ENCODE peak calls at places on chromosomes 13 and 19, in five cellular contexts. N is SK-N-SH, C is GM12892, K is H1, Y is K562. Z is an unnamed sample.

GRCh38 chr13:33318744-33319143 is 33.2 kb upstream of the STARD13 start:
- DNase-seq in K (no peak), N (no peak), C (no peak), Y (no peak), Z (no peak)

GRCh38 chr19:13726323-13726722 is 38.0 kb upstream of the MRI1 start:
- DNase-seq in C (no peak), K (no peak), N (no peak), Y (no peak), Z (no peak)

GRCh38 chr19:34428549-34429285 is 536 bp downstream of the UBA2 start:
- DNase-seq in N (peak; percentile 47), K (peak; percentile 52), C (peak; percentile 45), Y (peak; percentile 88), Z (peak; percentile 13)

GRCh38 chr19:6891761-6892385 is 4.5 kb downstream of the ADGRE1 start:
- DNase-seq in N (no peak), C (peak; percentile 19), Y (no peak), K (no peak), Z (no peak)

GRCh38 chr13:30158774-30159445 is 148.4 kb downstream of the KATNAL1 start:
- DNase-seq in C (no peak), Y (no peak), K (no peak), N (no peak), Z (no peak)

GRCh38 chr13:23847545-23847944 is 41.7 kb downstream of the MIPEP start:
- DNase-seq in K (no peak), N (no peak), Y (no peak), C (no peak), Z (no peak)

GRCh38 chr13:38819596-38819995 is 132.7 kb downstream of the FREM2 start:
- DNase-seq in Y (no peak), K (no peak), C (no peak), N (no peak), Z (no peak)

GRCh38 chr19:16420781-16421386 is 50.9 kb downstream of the EPS15L1 start:
- DNase-seq in C (no peak), K (no peak), Y (no peak), N (peak; percentile 72), Z (no peak)

GRCh38 chr19:1622007-1622406 is 16.7 kb upstream of the UQCR11 start:
- DNase-seq in C (no peak), K (no peak), N (no peak), Y (no peak), Z (no peak)

GRCh38 chr13:105441406-105441805 is 1094.1 kb downstream of the EFNB2 start:
- DNase-seq in K (no peak), N (no peak), Y (no peak), C (no peak), Z (no peak)

GRCh38 chr19:1000095-1000494 is at the start of gene GRIN3B:
- DNase-seq in K (peak; percentile 89), Y (peak; percentile 87), C (peak; percentile 83), N (peak; percentile 89), Z (peak; percentile 83)

GRCh38 chr13:77429320-77430142 is 102.6 kb upstream of the MYCBP2 start:
- DNase-seq in C (no peak), Y (no peak), N (no peak), K (no peak), Z (no peak)

GRCh38 chr19:57028804-57029525 is 90.8 kb upstream of the USP29 start:
- DNase-seq in Y (no peak), C (no peak), N (no peak), K (no peak), Z (no peak)

GRCh38 chr19:53882391-53883050 is 524 bp downstream of the PRKCG start:
- DNase-seq in C (no peak), Y (no peak), K (peak; percentile 63), N (no peak), Z (no peak)
- TF ChIP-seq TAF1 in C (no peak), Y (no peak), K (no peak), N (no peak), Z (no peak)

DNA sequence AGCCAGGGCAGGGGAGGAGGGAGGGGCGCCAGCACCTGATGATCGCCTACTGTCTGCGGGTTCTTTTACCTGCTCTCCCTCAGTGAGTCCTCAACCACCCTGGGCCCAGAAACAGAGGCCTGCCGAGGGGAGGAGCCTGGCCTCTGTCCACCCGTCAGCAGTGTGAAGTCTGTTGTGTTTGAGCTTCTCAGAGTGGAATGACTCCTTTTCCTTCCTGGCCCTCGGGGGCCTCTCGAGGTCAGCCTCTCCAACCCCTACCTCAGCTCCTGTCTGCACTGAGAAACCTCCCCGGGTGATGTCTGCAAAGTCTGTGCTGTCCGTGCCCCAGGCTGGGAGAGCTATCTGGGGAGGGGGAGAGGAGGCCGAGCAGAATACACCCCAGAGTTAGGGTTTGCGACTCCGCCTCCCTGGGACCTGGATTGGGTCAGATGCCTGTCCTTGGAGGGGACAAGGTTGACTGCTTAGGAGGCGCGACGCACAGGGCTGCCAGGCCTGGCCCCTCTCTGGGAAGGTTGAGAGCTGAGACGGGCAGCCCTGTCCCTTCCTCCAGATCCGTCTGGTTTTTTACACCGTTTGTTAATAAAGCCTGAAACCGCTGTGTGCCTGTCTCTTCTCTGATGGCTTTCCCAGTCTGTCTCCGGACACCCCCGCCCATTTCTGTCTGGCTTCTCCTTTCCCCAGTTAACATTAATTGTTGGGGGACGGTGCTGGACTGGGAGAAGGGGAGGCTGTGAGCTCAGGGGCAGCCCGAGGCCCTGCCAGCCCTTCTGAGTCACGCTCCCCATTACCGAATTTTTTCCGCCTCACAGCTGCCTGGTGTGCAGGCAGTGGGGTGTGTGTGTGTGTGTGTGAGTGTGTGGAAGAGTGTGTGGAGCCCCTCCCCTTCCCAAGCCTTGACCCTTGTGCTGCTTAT is 1.0 kb upstream of the SSC5D start:
- DNase-seq in K (peak; percentile 59), C (no peak), N (peak; percentile 72), Y (peak; percentile 28), Z (no peak)
- TF ChIP-seq TAF1 in K (no peak), C (no peak), N (peak; percentile 57), Y (no peak), Z (no peak)

DNA sequence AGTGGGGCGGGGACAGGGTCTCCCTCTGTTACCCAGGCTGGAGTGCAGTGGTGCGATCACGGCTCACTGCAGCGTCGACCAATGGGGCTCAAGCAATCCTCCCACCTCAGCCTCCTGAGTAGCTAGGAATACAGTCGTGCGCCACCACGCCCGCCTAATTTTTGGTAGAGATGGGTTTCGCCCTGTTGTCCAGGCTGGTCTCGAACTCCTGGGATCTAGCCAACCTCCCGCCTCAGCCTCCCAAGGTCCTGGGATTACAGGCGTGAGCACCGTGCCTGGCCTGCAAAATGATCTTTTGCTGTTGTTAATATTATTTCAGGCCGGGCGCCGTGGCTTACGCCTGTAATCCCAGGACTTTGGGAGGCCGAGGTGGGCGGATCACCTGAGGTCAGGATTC is 621 bp upstream of the TGDS start:
- DNase-seq in Y (no peak), K (no peak), C (no peak), N (no peak), Z (no peak)
- TF ChIP-seq TAF1 in Y (no peak), K (no peak), C (no peak), N (no peak), Z (no peak)

GRCh38 chr13:99062593-99062992 is 84.7 kb upstream of the DOCK9 start:
- DNase-seq in K (no peak), Y (no peak), C (no peak), N (no peak), Z (no peak)
- TF ChIP-seq TAF1 in K (no peak), Y (no peak), C (no peak), N (no peak), Z (no peak)

DNA sequence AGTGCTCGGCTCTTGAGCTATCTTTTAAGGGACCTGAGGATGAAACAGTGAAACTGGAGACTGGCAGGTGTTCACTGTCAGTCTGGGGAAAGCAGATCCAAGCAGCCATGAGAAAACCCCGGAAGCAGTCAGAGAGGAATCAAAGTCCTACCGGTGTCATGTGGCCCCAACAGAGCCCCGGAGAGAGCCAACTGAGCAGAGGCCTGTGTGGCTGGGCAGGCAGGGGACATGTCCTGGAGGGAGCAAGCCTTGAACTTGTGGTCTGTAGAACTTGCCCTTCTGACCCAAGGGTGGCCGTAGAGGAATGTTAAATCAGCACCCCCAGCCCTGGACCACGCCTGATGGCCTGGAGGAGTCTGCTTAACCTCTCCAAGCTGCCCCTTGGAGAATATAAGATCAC is 113.7 kb upstream of the ZNF507 start:
- DNase-seq in K (peak; percentile 24), N (no peak), C (no peak), Y (no peak), Z (no peak)
- TF ChIP-seq TAF1 in K (no peak), N (no peak), C (no peak), Y (no peak), Z (no peak)

GRCh38 chr13:111610879-111611278 is 290.4 kb downstream of the TEX29 start:
- DNase-seq in K (no peak), C (no peak), Y (no peak), N (no peak), Z (no peak)

GRCh38 chr13:111612918-111613317 is 292.5 kb downstream of the TEX29 start:
- DNase-seq in N (no peak), Y (no peak), C (no peak), K (no peak), Z (no peak)

GRCh38 chr13:111616203-111616602 is 295.8 kb downstream of the TEX29 start:
- DNase-seq in C (no peak), Y (no peak), K (no peak), N (no peak), Z (no peak)

GRCh38 chr13:111614613-111615012 is 294.2 kb downstream of the TEX29 start:
- DNase-seq in K (no peak), Y (no peak), N (no peak), C (no peak), Z (no peak)

GRCh38 chr13:111614009-111614408 is 293.6 kb downstream of the TEX29 start:
- DNase-seq in C (no peak), Y (no peak), K (no peak), N (no peak), Z (no peak)
- TF ChIP-seq TAF1 in C (no peak), Y (no peak), K (no peak), N (no peak), Z (no peak)

GRCh38 chr19:58182577-58182988 is 278 bp upstream of the ZNF274 start:
- DNase-seq in K (no peak), N (peak; percentile 90), Y (peak; percentile 97), C (peak; percentile 83), Z (peak; percentile 80)
- TF ChIP-seq TAF1 in K (no peak), N (no peak), Y (no peak), C (no peak), Z (no peak)

Z was measured in GM12891.